ENCODE peak calls at places on chromosomes 3 and 15, in four cellular contexts. X is PC-9; P is stimulated activated effector memory CD8-positive, alpha-beta T cell treated with anti-CD3 and anti-CD28 coated beads, Interleukin-12 subunit alpha, Interleukin-12 subunit beta, amount 100 ng/mL, for 72 hours; B is MCF 10A. V is an unnamed sample.

GRCh38 chr15:96354731-96355560 is 24.4 kb downstream of the NR2F2 start:
- DNase-seq in X (peak; percentile 65), P (no peak), B (peak; percentile 76), V (no peak)

GRCh38 chr15:66067687-66068086 is 185.9 kb downstream of the MEGF11 start:
- DNase-seq in X (no peak), P (no peak), B (no peak), V (no peak)

GRCh38 chr15:84715442-84716035 is 400 bp downstream of the SEC11A start:
- DNase-seq in B (peak; percentile 51), X (no peak), P (no peak), V (no peak)

GRCh38 chr15:45573961-45574629 is 13.1 kb upstream of the BLOC1S6 start:
- DNase-seq in P (no peak), B (peak; percentile 20), X (no peak), V (no peak)

GRCh38 chr3:45992820-45993219 is 2.8 kb downstream of the FYCO1 start:
- DNase-seq in B (no peak), P (no peak), X (no peak), V (no peak)

GRCh38 chr3:26622634-26623408 is at the start of gene LRRC3B:
- DNase-seq in P (no peak), X (no peak), B (no peak), V (no peak)

GRCh38 chr3:13012228-13012691 is 61.0 kb downstream of the IQSEC1 start:
- DNase-seq in P (peak; percentile 30), B (no peak), X (no peak), V (no peak)

GRCh38 chr3:62379206-62379834 is 6.0 kb upstream of the FEZF2 start:
- DNase-seq in P (no peak), X (no peak), B (no peak), V (no peak)

GRCh38 chr3:49119439-49119838 is 1.2 kb downstream of the USP19 start:
- DNase-seq in X (no peak), B (peak; percentile 19), P (no peak), V (no peak)

V was measured in DMS 273 treated with DMSO at 0.1 percent for 48 hours.